ENCODE peak calls at places on chromosomes 11 and 22, in seven cellular contexts. P is IMR-90, B is mesendoderm, N is H1, E is neuronal stem cell, J is mesenchymal stem cell, R is H9. Q is an unnamed sample.

GRCh38 chr22:23103199-23103954 is 33.1 kb downstream of the GNAZ start:
- DNase-seq in P (no peak), E (no peak), R (no peak), N (no peak), B (no peak), J (no peak), Q (no peak)

GRCh38 chr22:24289781-24290181 is 19.1 kb downstream of the SPECC1L start:
- DNase-seq in E (peak; percentile 37), R (no peak), B (peak; percentile 25), J (peak; percentile 54), N (no peak), P (no peak), Q (no peak)

GRCh38 chr11:121892131-121892681 is 223.8 kb downstream of the BLID start:
- DNase-seq in B (peak; percentile 70), R (peak; percentile 42), E (no peak), P (peak; percentile 56), J (peak; percentile 43), N (peak; percentile 27), Q (peak; percentile 14)

GRCh38 chr11:76408171-76408965 is 27.2 kb downstream of the GVQW3 start:
- DNase-seq in J (peak; percentile 7), E (no peak), N (no peak), R (no peak), P (no peak), B (peak; percentile 57), Q (no peak)

GRCh38 chr11:13818325-13818724 is 144.2 kb upstream of the SPON1 start:
- DNase-seq in J (no peak), N (no peak), B (no peak), E (no peak), R (no peak), P (no peak), Q (no peak)

GRCh38 chr11:68275721-68276488 is 4.1 kb upstream of the C11orf24 start:
- DNase-seq in R (no peak), B (no peak), P (no peak), N (no peak), E (no peak), J (no peak), Q (peak; percentile 58)

GRCh38 chr11:70467196-70468085 is 69.1 kb downstream of the CTTN start:
- DNase-seq in P (peak; percentile 39), R (no peak), J (peak; percentile 49), N (no peak), E (peak; percentile 56), B (peak; percentile 47), Q (peak; percentile 47)

GRCh38 chr22:49300951-49301397 is 526.7 kb downstream of the BRD1 start:
- DNase-seq in R (peak; percentile 10), P (no peak), N (no peak), E (no peak), B (no peak), J (no peak), Q (no peak)

GRCh38 chr11:1153951-1154487 is 3.7 kb upstream of the MUC5AC start:
- DNase-seq in P (peak; percentile 97), E (no peak), R (peak; percentile 26), B (peak; percentile 10), J (peak; percentile 89), N (no peak), Q (peak; percentile 93)

GRCh38 chr22:19477321-19478085 is 1.5 kb downstream of the UFD1 start:
- DNase-seq in J (no peak), R (no peak), B (peak; percentile 4), N (no peak), E (no peak), P (peak; percentile 16), Q (no peak)

GRCh38 chr11:31995525-31996123 is 95.2 kb upstream of the RCN1 start:
- DNase-seq in R (no peak), J (peak; percentile 23), N (no peak), P (peak; percentile 19), B (no peak), E (no peak), Q (no peak)

GRCh38 chr22:40180403-40180802 is 2.7 kb downstream of the TNRC6B start:
- DNase-seq in E (no peak), N (no peak), J (no peak), R (no peak), B (no peak), P (no peak), Q (no peak)

GRCh38 chr11:131874070-131874469 is 503.7 kb downstream of the NTM start:
- DNase-seq in R (no peak), E (no peak), P (no peak), N (no peak), J (no peak), B (no peak), Q (no peak)

GRCh38 chr11:10460611-10461275 is 5.7 kb downstream of the AMPD3 start:
- DNase-seq in N (no peak), J (no peak), E (no peak), P (no peak), B (no peak), R (peak; percentile 2), Q (no peak)

GRCh38 chr11:33660962-33661361 is 39.7 kb downstream of the C11orf91 start:
- DNase-seq in N (no peak), B (no peak), R (no peak), J (no peak), P (no peak), E (no peak), Q (no peak)

GRCh38 chr22:31917227-31917921 is 27.0 kb upstream of the YWHAH start:
- DNase-seq in E (no peak), J (no peak), B (no peak), R (no peak), N (no peak), P (no peak), Q (peak; percentile 20)

GRCh38 chr11:76105637-76106036 is 100.7 kb downstream of the WNT11 start:
- DNase-seq in E (no peak), N (no peak), P (no peak), R (no peak), B (no peak), J (no peak), Q (no peak)

GRCh38 chr11:102047305-102047924 is at the start of gene CFAP300:
- DNase-seq in E (peak; percentile 55), N (peak; percentile 15), P (peak; percentile 33), B (peak; percentile 69), J (peak; percentile 81), R (peak; percentile 78), Q (no peak)

GRCh38 chr22:48886604-48887393 is 940.9 kb downstream of the BRD1 start:
- DNase-seq in J (no peak), E (no peak), R (peak; percentile 15), N (no peak), B (no peak), P (no peak), Q (no peak)

GRCh38 chr11:35617687-35618496 is at the start of gene FJX1:
- DNase-seq in R (peak; percentile 84), P (peak; percentile 95), N (peak; percentile 44), J (peak; percentile 95), E (peak; percentile 85), B (peak; percentile 94), Q (peak; percentile 52)

DNA sequence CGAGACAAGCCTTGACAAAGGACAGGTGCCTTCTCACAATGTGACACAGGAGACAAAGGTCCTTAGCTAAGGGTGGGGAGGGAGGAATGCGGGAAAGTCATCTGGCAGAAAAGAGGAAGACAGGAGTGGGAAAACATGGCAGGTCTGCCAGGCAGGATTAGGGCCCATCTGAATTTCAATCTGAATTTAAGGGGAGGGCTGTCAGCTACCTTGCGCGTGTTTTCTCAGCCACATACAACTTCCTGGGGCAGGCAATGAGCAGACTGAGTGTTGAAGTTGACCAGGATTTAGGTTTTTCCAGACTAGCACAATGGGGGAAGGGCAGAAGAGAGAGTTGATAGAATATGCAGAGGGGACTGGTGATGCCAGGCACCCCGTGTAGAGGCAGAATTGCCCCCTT is 66.7 kb upstream of the LARGE1 start:
- DNase-seq in P (no peak), E (no peak), B (no peak), R (no peak), J (no peak), N (no peak), Q (no peak)
- H4K8ac ChIP-seq in P (no peak overlapping the region), E (no peak overlapping the region), B (no peak overlapping the region), R (no peak overlapping the region), J (no peak overlapping the region), N (no peak overlapping the region), Q (no peak overlapping the region)

GRCh38 chr22:36086170-36086490 is 57.5 kb upstream of the RBFOX2 start:
- DNase-seq in P (no peak), B (peak; percentile 85), R (peak; percentile 65), N (no peak), J (no peak), E (no peak), Q (peak; percentile 83)
- H4K8ac ChIP-seq in P (no peak overlapping the region), B (no peak overlapping the region), R (no peak overlapping the region), N (no peak overlapping the region), J (no peak overlapping the region), E (no peak overlapping the region), Q (no peak overlapping the region)

GRCh38 chr22:47767403-47767802 is 1005.0 kb downstream of the TBC1D22A start:
- DNase-seq in B (no peak), R (no peak), E (no peak), N (no peak), J (no peak), P (no peak), Q (no peak)
- H4K8ac ChIP-seq in B (no peak overlapping the region), R (no peak overlapping the region), E (no peak overlapping the region), N (no peak overlapping the region), J (no peak overlapping the region), P (no peak overlapping the region), Q (no peak overlapping the region)

GRCh38 chr11:108787105-108787504 is 122.2 kb downstream of the DDX10 start:
- DNase-seq in E (no peak), J (no peak), P (no peak), N (no peak), R (no peak), B (peak; percentile 47), Q (no peak)
- H4K8ac ChIP-seq in E (no peak overlapping the region), J (no peak overlapping the region), P (no peak overlapping the region), N (no peak overlapping the region), R (no peak overlapping the region), B (no peak overlapping the region), Q (no peak overlapping the region)

GRCh38 chr11:112316971-112317370 is 56.3 kb upstream of the PLET1 start:
- DNase-seq in N (no peak), B (no peak), E (no peak), P (peak; percentile 30), R (no peak), J (peak; percentile 9), Q (no peak)
- H4K8ac ChIP-seq in N (no peak overlapping the region), B (no peak overlapping the region), E (no peak overlapping the region), P (peak overlapping the region; percentile 27), R (no peak overlapping the region), J (no peak overlapping the region), Q (no peak overlapping the region)

DNA sequence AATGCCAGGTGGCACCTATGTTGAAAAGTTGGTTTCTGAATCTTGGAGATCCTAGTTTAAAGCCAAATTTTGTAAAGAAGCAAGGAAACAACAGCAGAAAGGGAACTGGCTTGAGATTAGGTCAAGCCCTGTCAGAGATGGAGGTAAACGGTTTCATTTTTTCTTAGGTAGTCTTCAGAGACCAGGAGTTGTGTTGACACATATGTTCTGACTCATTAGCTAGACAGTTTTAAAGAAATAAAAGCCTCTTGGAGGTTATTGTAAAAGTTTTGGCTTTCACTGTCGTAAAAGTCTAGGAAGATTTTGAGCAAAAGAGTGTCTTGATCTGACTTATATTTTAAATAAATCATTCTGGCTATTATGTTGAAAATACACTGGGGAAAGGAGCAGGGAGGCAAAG is 151.5 kb upstream of the CTSC start:
- DNase-seq in N (no peak), J (no peak), R (no peak), P (peak; percentile 59), B (no peak), E (no peak), Q (no peak)
- H4K8ac ChIP-seq in N (no peak overlapping the region), J (no peak overlapping the region), R (no peak overlapping the region), P (no peak overlapping the region), B (no peak overlapping the region), E (no peak overlapping the region), Q (no peak overlapping the region)

Q was measured in trophoblast cell.